ENCODE peak calls at places on chromosomes 13 and 19, in seven cellular contexts. B is C1 segment of cervical spinal cord; P is stimulated activated naive CD8-positive, alpha-beta T cell treated with anti-CD3 and anti-CD28 coated beads, Interleukin-15, Interleukin-2, amounts not matched to agents 100 U/mL and 50 U/mL, for 24 hours; U is activated T-helper 2 cell treated with anti-CD3 and anti-CD28 coated beads, Interferon-gamma antibody, Interleukin-2, Interleukin-4, amounts not matched to agents 10 μg/mL and 5 μg/mL and 100 μg/mL, durations not matched to agents 14 hours and 24 hours and 36 hours; Y is amniotic stem cell; O is stimulated activated CD4-positive, alpha-beta T cell treated with anti-CD3 and anti-CD28 coated beads, Interleukin-4, amount 100 ng/mL, for 1 hour; D is T-helper 1 cell. V is an unnamed sample.

GRCh38 chr19:43380008-43380407 is 26.5 kb downstream of the CD177 start:
- DNase-seq in B (no peak), P (no peak), U (no peak), Y (no peak), O (no peak), D (no peak), V (no peak)

GRCh38 chr13:48155850-48156249 is 60.9 kb upstream of the MED4 start:
- DNase-seq in B (no peak), P (no peak), U (no peak), Y (no peak), O (no peak), D (no peak), V (no peak)

GRCh38 chr19:18851673-18852325 is 20.0 kb downstream of the UPF1 start:
- DNase-seq in B (no peak), P (no peak), U (no peak), Y (no peak), O (no peak), D (no peak), V (no peak)

GRCh38 chr13:75010941-75011340 is 471.0 kb downstream of the TBC1D4 start:
- DNase-seq in B (no peak), P (no peak), U (no peak), Y (no peak), O (no peak), D (no peak), V (no peak)

GRCh38 chr13:33353210-33353609 is 67.7 kb upstream of the STARD13 start:
- DNase-seq in B (no peak), P (no peak), U (no peak), Y (no peak), O (no peak), D (no peak), V (no peak)

GRCh38 chr13:75685239-75685697 is 49.1 kb downstream of the LMO7 start:
- DNase-seq in B (no peak), P (no peak), U (no peak), Y (peak; percentile 55), O (no peak), D (no peak), V (no peak)

GRCh38 chr19:39410620-39411005 is 1.9 kb upstream of the PLEKHG2 start:
- DNase-seq in B (no peak), P (no peak), U (no peak), Y (no peak), O (no peak), D (no peak), V (no peak)

GRCh38 chr19:7756258-7756657 is 6.8 kb upstream of the CLEC4M start:
- DNase-seq in B (no peak), P (no peak), U (no peak), Y (no peak), O (no peak), D (no peak), V (no peak)

GRCh38 chr19:50669319-50670101 is 20.3 kb downstream of the C19orf81 start:
- DNase-seq in B (no peak), P (peak; percentile 62), U (peak; percentile 36), Y (no peak), O (peak; percentile 40), D (no peak), V (peak; percentile 74)

GRCh38 chr19:58380037-58380735 is 644 bp downstream of the ZNF837 start:
- DNase-seq in B (no peak), P (no peak), U (no peak), Y (no peak), O (no peak), D (no peak), V (no peak)

GRCh38 chr19:3694361-3695123 is 5.7 kb downstream of the PIP5K1C start:
- DNase-seq in B (no peak), P (no peak), U (no peak), Y (no peak), O (no peak), D (no peak), V (peak; percentile 24)

GRCh38 chr19:54431255-54431838 is 16.1 kb downstream of the TTYH1 start:
- DNase-seq in B (no peak), P (no peak), U (no peak), Y (no peak), O (no peak), D (no peak), V (no peak)

GRCh38 chr19:6204212-6204611 is 68.7 kb downstream of the ACSBG2 start:
- DNase-seq in B (no peak), P (no peak), U (no peak), Y (no peak), O (no peak), D (no peak), V (no peak)

GRCh38 chr19:13100871-13101589 is 1.6 kb downstream of the LYL1 start:
- DNase-seq in B (no peak), P (no peak), U (no peak), Y (no peak), O (no peak), D (no peak), V (no peak)

GRCh38 chr19:11204943-11205349 is 7.6 kb upstream of the KANK2 start:
- DNase-seq in B (no peak), P (no peak), U (no peak), Y (no peak), O (no peak), D (no peak), V (no peak)

GRCh38 chr13:40272776-40273139 is 393.7 kb downstream of the FOXO1 start:
- DNase-seq in B (no peak), P (no peak), U (no peak), Y (no peak), O (no peak), D (no peak), V (no peak)

GRCh38 chr19:21900401-21900800 is 64.4 kb upstream of the ZNF43 start:
- DNase-seq in B (no peak), P (no peak), U (no peak), Y (no peak), O (no peak), D (no peak), V (no peak)

GRCh38 chr19:7589822-7590221 is 5.8 kb upstream of the CAMSAP3 start:
- DNase-seq in B (no peak), P (no peak), U (no peak), Y (no peak), O (no peak), D (no peak), V (no peak)

V was measured in frontal cortex.